ENCODE peak calls at places on chromosomes 3 and 15, in seven cellular contexts. C is endothelial cell of umbilical vein, A is breast epithelium, X is heart left ventricle, K is uterus, J is IMR-90, U is heart right ventricle. N is an unnamed sample.

GRCh38 chr15:48309740-48310139 is 21.5 kb upstream of the DUT start:
- DNase-seq in C (no peak), A (no peak), X (no peak), K (no peak), J (no peak), U (no peak), N (no peak)

GRCh38 chr15:84987949-84988624 is 6.4 kb downstream of the PDE8A start:
- DNase-seq in C (no peak), A (no peak), X (no peak), K (no peak), J (no peak), U (no peak), N (no peak)

GRCh38 chr3:99084156-99084555 is 182.7 kb upstream of the DCBLD2 start:
- DNase-seq in C (no peak), A (no peak), X (no peak), K (no peak), J (no peak), U (no peak), N (no peak)

GRCh38 chr15:52785672-52786406 is 4.3 kb downstream of the ONECUT1 start:
- DNase-seq in C (no peak), A (no peak), X (no peak), K (no peak), J (no peak), U (no peak), N (no peak)

GRCh38 chr3:114115151-114115550 is 58.6 kb downstream of the QTRT2 start:
- DNase-seq in C (no peak), A (no peak), X (no peak), K (no peak), J (no peak), U (no peak), N (no peak)

GRCh38 chr3:299590-300301 is 103.2 kb downstream of the CHL1 start:
- DNase-seq in C (no peak), A (no peak), X (no peak), K (no peak), J (no peak), U (no peak), N (no peak)

GRCh38 chr3:177131927-177132636 is 65.2 kb downstream of the TBL1XR1 start:
- DNase-seq in C (no peak), A (no peak), X (no peak), K (no peak), J (no peak), U (no peak), N (no peak)

GRCh38 chr3:64650710-64651109 is 37.1 kb downstream of the ADAMTS9 start:
- DNase-seq in C (no peak), A (no peak), X (no peak), K (no peak), J (peak; percentile 41), U (no peak), N (no peak)

GRCh38 chr3:40191850-40192448 is 117.6 kb upstream of the EIF1B start:
- DNase-seq in C (peak; percentile 63), A (peak; percentile 35), X (peak; percentile 44), K (peak; percentile 45), J (peak; percentile 51), U (peak; percentile 41), N (no peak)

GRCh38 chr15:51708013-51708412 is 26.7 kb downstream of the SCG3 start:
- DNase-seq in C (no peak), A (no peak), X (no peak), K (peak; percentile 35), J (no peak), U (no peak), N (no peak)

GRCh38 chr3:43015572-43016512 is 36.7 kb downstream of the GASK1A start:
- DNase-seq in C (no peak), A (no peak), X (no peak), K (no peak), J (no peak), U (no peak), N (no peak)

GRCh38 chr15:26051771-26052685 is 188.9 kb upstream of the ATP10A start:
- DNase-seq in C (no peak), A (no peak), X (peak; percentile 43), K (peak; percentile 61), J (no peak), U (no peak), N (no peak)

GRCh38 chr3:37301980-37302379 is 127.6 kb upstream of the LRRFIP2 start:
- DNase-seq in C (no peak), A (no peak), X (no peak), K (no peak), J (no peak), U (no peak), N (no peak)

GRCh38 chr3:8600457-8600856 is 44.1 kb downstream of the SSUH2 start:
- DNase-seq in C (no peak), A (no peak), X (no peak), K (no peak), J (no peak), U (no peak), N (no peak)

GRCh38 chr3:13222891-13223573 is 149.8 kb upstream of the IQSEC1 start:
- DNase-seq in C (no peak), A (no peak), X (no peak), K (no peak), J (no peak), U (no peak), N (no peak)

GRCh38 chr15:33021806-33022389 is 172.6 kb downstream of the FMN1 start:
- DNase-seq in C (peak; percentile 71), A (no peak), X (no peak), K (no peak), J (peak; percentile 75), U (peak; percentile 35), N (no peak)

GRCh38 chr15:88989578-88989977 is 76.4 kb upstream of the MFGE8 start:
- DNase-seq in C (no peak), A (no peak), X (no peak), K (no peak), J (peak; percentile 94), U (no peak), N (no peak)

GRCh38 chr3:138349926-138350665 is 1.7 kb downstream of the MRAS start:
- DNase-seq in C (peak; percentile 11), A (no peak), X (no peak), K (no peak), J (peak; percentile 37), U (peak; percentile 40), N (no peak)

GRCh38 chr3:33860355-33861047 is 62.1 kb downstream of the PDCD6IP start:
- DNase-seq in C (no peak), A (no peak), X (no peak), K (no peak), J (no peak), U (no peak), N (no peak)
- H3K27ac ChIP-seq in C (no peak overlapping the region), A (no peak overlapping the region), X (no peak overlapping the region), K (no peak overlapping the region), J (no peak overlapping the region), U (no peak overlapping the region), N (no peak overlapping the region)

GRCh38 chr15:68599153-68599545 is 20.4 kb downstream of the CORO2B start:
- DNase-seq in C (no peak), A (no peak), X (peak; percentile 15), K (no peak), J (no peak), U (no peak), N (no peak)

GRCh38 chr15:68602484-68603240 is 23.9 kb downstream of the CORO2B start:
- DNase-seq in C (no peak), A (no peak), X (peak; percentile 5), K (no peak), J (no peak), U (no peak), N (no peak)

GRCh38 chr15:68599560-68600071 is 20.8 kb downstream of the CORO2B start:
- DNase-seq in C (no peak), A (no peak), X (peak; percentile 23), K (no peak), J (peak; percentile 75), U (no peak), N (peak; percentile 48)

GRCh38 chr15:68603951-68604350 is 25.2 kb downstream of the CORO2B start:
- DNase-seq in C (no peak), A (no peak), X (peak; percentile 9), K (no peak), J (no peak), U (no peak), N (no peak)

DNA sequence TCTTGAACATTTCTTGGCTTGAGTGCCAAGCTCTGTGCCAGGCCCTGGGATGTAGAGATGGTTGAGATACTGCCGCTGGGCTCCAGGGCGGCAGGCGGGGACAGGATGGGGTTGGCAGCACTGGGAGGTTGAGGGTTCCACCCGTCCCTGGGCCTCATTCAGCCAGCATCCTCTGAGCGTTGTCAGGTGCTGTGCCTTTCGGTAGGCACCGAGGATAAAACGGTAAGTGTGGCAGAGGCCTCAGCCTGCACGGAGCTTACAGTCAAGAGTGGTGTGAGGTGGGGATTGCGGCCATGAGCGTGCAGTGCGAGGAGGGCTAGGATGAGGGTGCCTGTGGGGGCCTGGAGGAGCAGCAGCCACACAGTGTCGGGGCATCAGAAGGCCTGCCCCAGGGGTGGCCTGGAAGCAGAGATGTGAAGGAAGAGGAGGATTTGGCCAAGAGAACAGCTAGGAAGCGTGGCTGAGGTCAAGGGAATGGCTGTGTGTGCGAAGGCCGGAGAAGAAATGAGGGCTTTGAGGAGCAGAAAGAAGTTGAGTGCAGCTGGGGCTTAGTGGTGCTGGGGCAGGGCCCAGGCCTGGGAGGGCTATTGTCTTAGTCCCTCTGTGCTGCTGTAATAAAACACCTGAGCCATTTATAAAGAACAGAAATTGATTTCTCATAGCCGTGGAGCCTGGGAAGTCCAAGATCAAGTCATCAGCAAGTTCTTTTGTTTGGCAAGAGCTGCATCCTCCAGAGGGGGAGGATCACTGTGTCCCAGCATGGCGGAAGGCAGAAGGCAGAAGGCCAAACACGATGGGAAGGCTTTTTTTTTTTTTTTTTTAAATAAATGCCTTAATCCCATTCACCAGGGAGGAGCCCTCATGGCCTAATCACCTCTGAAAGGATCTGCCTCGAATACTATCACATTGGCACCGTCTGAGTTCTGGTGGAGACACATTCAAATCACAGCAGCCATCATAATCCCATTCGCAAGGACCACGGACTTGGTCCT is 22.7 kb downstream of the CORO2B start:
- DNase-seq in C (peak; percentile 49), A (no peak), X (peak; percentile 53), K (no peak), J (no peak), U (peak; percentile 64), N (no peak)
- H3K27ac ChIP-seq in C (no peak overlapping the region), A (peak overlapping the region; percentile 58), X (peak overlapping the region; percentile 64), K (peak overlapping the region; percentile 52), J (no peak overlapping the region), U (peak overlapping the region; percentile 76), N (peak overlapping the region; percentile 75)

GRCh38 chr3:158712443-158712842 is 19.8 kb downstream of the RARRES1 start:
- DNase-seq in C (no peak), A (no peak), X (no peak), K (no peak), J (no peak), U (no peak), N (no peak)
- H3K27ac ChIP-seq in C (peak overlapping the region; percentile 59), A (peak overlapping the region; percentile 56), X (peak overlapping the region; percentile 47), K (peak overlapping the region; percentile 5), J (peak overlapping the region; percentile 31), U (peak overlapping the region; percentile 55), N (peak overlapping the region; percentile 29)

GRCh38 chr3:11370961-11371360 is 98.8 kb downstream of the ATG7 start:
- DNase-seq in C (no peak), A (no peak), X (no peak), K (no peak), J (no peak), U (no peak), N (no peak)

GRCh38 chr3:11364181-11364580 is 92.0 kb downstream of the ATG7 start:
- DNase-seq in C (no peak), A (no peak), X (no peak), K (no peak), J (peak; percentile 79), U (no peak), N (no peak)

GRCh38 chr3:11370134-11370533 is 97.9 kb downstream of the ATG7 start:
- DNase-seq in C (peak; percentile 50), A (no peak), X (no peak), K (no peak), J (no peak), U (peak; percentile 23), N (no peak)

GRCh38 chr3:11363732-11364131 is 91.5 kb downstream of the ATG7 start:
- DNase-seq in C (no peak), A (no peak), X (no peak), K (no peak), J (no peak), U (no peak), N (no peak)

GRCh38 chr3:11367116-11367781 is 95.1 kb downstream of the ATG7 start:
- DNase-seq in C (peak; percentile 82), A (no peak), X (peak; percentile 43), K (peak; percentile 64), J (peak; percentile 73), U (peak; percentile 36), N (no peak)
- H3K27ac ChIP-seq in C (peak overlapping the region; percentile 67), A (peak overlapping the region; percentile 50), X (peak overlapping the region; percentile 55), K (peak overlapping the region; percentile 62), J (peak overlapping the region; percentile 76), U (peak overlapping the region; percentile 74), N (peak overlapping the region; percentile 4)